ENCODE peak calls at places on chromosomes 16 and 17, in five cellular contexts. I, E, K, N and L are unnamed samples.

GRCh38 chr17:50865060-50865867 is 890 bp downstream of the TOB1 start:
- DNase-seq in E (peak), K (peak), N (peak), I (peak), L (peak)

GRCh38 chr17:51085150-51085805 is 35.4 kb downstream of the SPAG9 start:
- DNase-seq in E (peak), K (no peak), N (peak), I (no peak), L (no peak)

GRCh38 chr17:12257176-12257575 is 236.5 kb downstream of the MAP2K4 start:
- DNase-seq in E (no peak), K (no peak), N (no peak), I (no peak), L (no peak)

GRCh38 chr17:55731586-55732250 is 9.1 kb upstream of the TMEM100 start:
- DNase-seq in K (no peak), E (no peak), N (peak), I (no peak), L (no peak)

GRCh38 chr17:8226536-8227237 is 16.3 kb upstream of the AURKB start:
- DNase-seq in I (peak), N (peak), K (peak), E (peak), L (no peak)

GRCh38 chr17:64459284-64459747 is 10.4 kb downstream of the MILR1 start:
- DNase-seq in E (peak), K (peak), I (no peak), N (peak), L (no peak)

GRCh38 chr16:17474572-17474971 is 3.8 kb upstream of the XYLT1 start:
- DNase-seq in E (no peak), N (no peak), I (no peak), K (no peak), L (no peak)

GRCh38 chr16:19173649-19174383 is 5.8 kb downstream of the SYT17 start:
- DNase-seq in K (no peak), E (no peak), I (no peak), N (no peak), L (no peak)

GRCh38 chr17:14407541-14407940 is 106.7 kb downstream of the HS3ST3B1 start:
- DNase-seq in K (no peak), I (no peak), N (no peak), E (no peak), L (no peak)

GRCh38 chr16:29675811-29676643 is 3.0 kb upstream of the QPRT start:
- DNase-seq in N (peak), I (peak), K (peak), E (no peak), L (peak)

GRCh38 chr16:67456383-67457140 is 24.4 kb downstream of the ATP6V0D1 start:
- DNase-seq in I (no peak), E (peak), K (no peak), N (peak), L (no peak)

GRCh38 chr17:223723-224471 is 42.4 kb upstream of the DOC2B start:
- DNase-seq in E (no peak), I (no peak), N (no peak), K (no peak), L (no peak)

GRCh38 chr17:52213451-52213850 is 54.9 kb upstream of the CA10 start:
- DNase-seq in K (no peak), E (no peak), I (no peak), N (no peak), L (no peak)

GRCh38 chr17:66417300-66417719 is 114.9 kb downstream of the PRKCA start:
- DNase-seq in N (no peak), K (no peak), I (no peak), E (no peak), L (no peak)

GRCh38 chr17:36641877-36642845 is 40.8 kb downstream of the MRM1 start:
- DNase-seq in K (no peak), E (no peak), I (no peak), N (no peak), L (no peak)

GRCh38 chr17:44557653-44558285 is 485 bp downstream of the FZD2 start:
- DNase-seq in K (no peak), N (peak), E (peak), I (peak), L (no peak)

GRCh38 chr17:28982191-28982793 is 23.5 kb downstream of the SEZ6 start:
- DNase-seq in I (no peak), N (peak), K (no peak), E (no peak), L (peak)

GRCh38 chr17:226108-226772 is 44.8 kb upstream of the DOC2B start:
- DNase-seq in N (no peak), K (no peak), I (no peak), E (no peak), L (no peak)

GRCh38 chr17:72850410-72850809 is 242.1 kb downstream of the SLC39A11 start:
- DNase-seq in E (peak), I (no peak), K (no peak), N (peak), L (no peak)

GRCh38 chr17:36947922-36948716 is 635 bp upstream of the AATF start:
- DNase-seq in N (no peak), E (no peak), K (no peak), I (no peak), L (no peak)

GRCh38 chr17:17177186-17177585 is 28.9 kb downstream of the PLD6 start:
- DNase-seq in K (no peak), I (no peak), N (no peak), E (no peak), L (peak)

GRCh38 chr16:82051656-82052055 is 16.6 kb downstream of the HSD17B2 start:
- DNase-seq in I (no peak), E (no peak), N (no peak), K (no peak), L (no peak)

GRCh38 chr16:79316004-79316458 is 284.5 kb downstream of the MAF start:
- DNase-seq in N (no peak), I (no peak), E (no peak), K (no peak), L (no peak)

GRCh38 chr17:28576758-28577465 is at the start of gene ALDOC:
- DNase-seq in I (peak), N (peak), K (peak), E (peak), L (peak)

GRCh38 chr16:50137268-50137667 is 15.8 kb upstream of the TENT4B start:
- DNase-seq in K (no peak), N (no peak), I (no peak), E (no peak), L (no peak)

GRCh38 chr16:70437582-70438324 is 1.1 kb downstream of the ST3GAL2 start:
- DNase-seq in N (peak), E (peak), K (no peak), I (no peak), L (no peak)

GRCh38 chr17:13297198-13297597 is 279.4 kb upstream of the ELAC2 start:
- DNase-seq in I (no peak), N (no peak), K (no peak), E (no peak), L (no peak)

GRCh38 chr16:46884513-46885293 is 541 bp downstream of the GPT2 start:
- DNase-seq in E (no peak), K (no peak), I (peak), N (peak), L (no peak)

GRCh38 chr16:69611103-69611640 is 45.4 kb downstream of the NFAT5 start:
- DNase-seq in E (no peak), N (no peak), K (no peak), I (no peak), L (no peak)

GRCh38 chr16:12553191-12553590 is 250.5 kb downstream of the CPPED1 start:
- DNase-seq in E (no peak), I (no peak), K (no peak), N (no peak), L (no peak)